ENCODE peak calls at places on chromosomes 1 and 21, in four cellular contexts. One of them, this sample, is unnamed.

GRCh38 chr21:31255846-31256395 is 88.1 kb downstream of the TIAM1 start:
- DNase-seq in psoas muscle: no peak
- DNase-seq in activated CD8-positive, alpha-beta memory T cell treated with anti-CD3 and anti-CD28 coated beads for 4 hours: no peak
- DNase-seq in stimulated activated CD8-positive, alpha-beta memory T cell treated with anti-CD3 and anti-CD28 coated beads, Interleukin-15, amount 100 ng/mL, for 24 hours: no peak
- DNase-seq in this sample: no peak

GRCh38 chr1:53413175-53414001 is 45.8 kb upstream of the DMRTB1 start:
- DNase-seq in psoas muscle: no peak
- DNase-seq in activated CD8-positive, alpha-beta memory T cell treated with anti-CD3 and anti-CD28 coated beads for 4 hours: peak
- DNase-seq in stimulated activated CD8-positive, alpha-beta memory T cell treated with anti-CD3 and anti-CD28 coated beads, Interleukin-15, amount 100 ng/mL, for 24 hours: no peak
- DNase-seq in this sample: no peak

GRCh38 chr1:236065509-236066005 is 667 bp upstream of the NID1 start:
- DNase-seq in psoas muscle: no peak
- DNase-seq in activated CD8-positive, alpha-beta memory T cell treated with anti-CD3 and anti-CD28 coated beads for 4 hours: no peak
- DNase-seq in stimulated activated CD8-positive, alpha-beta memory T cell treated with anti-CD3 and anti-CD28 coated beads, Interleukin-15, amount 100 ng/mL, for 24 hours: no peak
- DNase-seq in this sample: no peak

GRCh38 chr21:15026370-15026769 is 38.4 kb downstream of the NRIP1 start:
- DNase-seq in psoas muscle: no peak
- DNase-seq in activated CD8-positive, alpha-beta memory T cell treated with anti-CD3 and anti-CD28 coated beads for 4 hours: no peak
- DNase-seq in stimulated activated CD8-positive, alpha-beta memory T cell treated with anti-CD3 and anti-CD28 coated beads, Interleukin-15, amount 100 ng/mL, for 24 hours: no peak
- DNase-seq in this sample: no peak

GRCh38 chr21:21907271-21907670 is 909.1 kb downstream of the NCAM2 start:
- DNase-seq in psoas muscle: no peak
- DNase-seq in activated CD8-positive, alpha-beta memory T cell treated with anti-CD3 and anti-CD28 coated beads for 4 hours: no peak
- DNase-seq in stimulated activated CD8-positive, alpha-beta memory T cell treated with anti-CD3 and anti-CD28 coated beads, Interleukin-15, amount 100 ng/mL, for 24 hours: no peak
- DNase-seq in this sample: no peak

GRCh38 chr1:30373471-30374399 is 349.6 kb downstream of the MATN1 start:
- DNase-seq in psoas muscle: no peak
- DNase-seq in activated CD8-positive, alpha-beta memory T cell treated with anti-CD3 and anti-CD28 coated beads for 4 hours: no peak
- DNase-seq in stimulated activated CD8-positive, alpha-beta memory T cell treated with anti-CD3 and anti-CD28 coated beads, Interleukin-15, amount 100 ng/mL, for 24 hours: no peak
- DNase-seq in this sample: no peak

GRCh38 chr1:119952496-119952895 is 56.2 kb upstream of the ADAM30 start:
- DNase-seq in psoas muscle: no peak
- DNase-seq in activated CD8-positive, alpha-beta memory T cell treated with anti-CD3 and anti-CD28 coated beads for 4 hours: no peak
- DNase-seq in stimulated activated CD8-positive, alpha-beta memory T cell treated with anti-CD3 and anti-CD28 coated beads, Interleukin-15, amount 100 ng/mL, for 24 hours: no peak
- DNase-seq in this sample: no peak

GRCh38 chr1:55037733-55038551 is 1.4 kb upstream of the PCSK9 start:
- DNase-seq in psoas muscle: no peak
- DNase-seq in activated CD8-positive, alpha-beta memory T cell treated with anti-CD3 and anti-CD28 coated beads for 4 hours: no peak
- DNase-seq in stimulated activated CD8-positive, alpha-beta memory T cell treated with anti-CD3 and anti-CD28 coated beads, Interleukin-15, amount 100 ng/mL, for 24 hours: no peak
- DNase-seq in this sample: no peak

GRCh38 chr21:44263768-44264167 is 2.1 kb upstream of the DNMT3L start:
- DNase-seq in psoas muscle: no peak
- DNase-seq in activated CD8-positive, alpha-beta memory T cell treated with anti-CD3 and anti-CD28 coated beads for 4 hours: no peak
- DNase-seq in stimulated activated CD8-positive, alpha-beta memory T cell treated with anti-CD3 and anti-CD28 coated beads, Interleukin-15, amount 100 ng/mL, for 24 hours: no peak
- DNase-seq in this sample: peak

GRCh38 chr1:107997846-107998245 is 32.9 kb upstream of the VAV3 start:
- DNase-seq in psoas muscle: no peak
- DNase-seq in activated CD8-positive, alpha-beta memory T cell treated with anti-CD3 and anti-CD28 coated beads for 4 hours: no peak
- DNase-seq in stimulated activated CD8-positive, alpha-beta memory T cell treated with anti-CD3 and anti-CD28 coated beads, Interleukin-15, amount 100 ng/mL, for 24 hours: no peak
- DNase-seq in this sample: no peak

GRCh38 chr1:33634806-33635205 is 162.4 kb downstream of the ZSCAN20 start:
- DNase-seq in psoas muscle: peak
- DNase-seq in activated CD8-positive, alpha-beta memory T cell treated with anti-CD3 and anti-CD28 coated beads for 4 hours: no peak
- DNase-seq in stimulated activated CD8-positive, alpha-beta memory T cell treated with anti-CD3 and anti-CD28 coated beads, Interleukin-15, amount 100 ng/mL, for 24 hours: no peak
- DNase-seq in this sample: no peak

GRCh38 chr1:66998972-66999371 is 55.0 kb downstream of the SLC35D1 start:
- DNase-seq in psoas muscle: no peak
- DNase-seq in activated CD8-positive, alpha-beta memory T cell treated with anti-CD3 and anti-CD28 coated beads for 4 hours: no peak
- DNase-seq in stimulated activated CD8-positive, alpha-beta memory T cell treated with anti-CD3 and anti-CD28 coated beads, Interleukin-15, amount 100 ng/mL, for 24 hours: no peak
- DNase-seq in this sample: no peak

This sample was measured in right cardiac atrium.